ENCODE peak calls at places on chromosomes 7 and 10, in five cellular contexts. Q is GM23338; U is adrenal gland; O is CD8-positive, alpha-beta T cell; K is tibial artery. N is an unnamed sample.

GRCh38 chr7:77825140-77825539 is 26.6 kb downstream of the PHTF2 start:
- DNase-seq in U (no peak), K (no peak), Q (no peak), O (no peak), N (no peak)

GRCh38 chr10:108439397-108439796 is 1274.9 kb upstream of the SORCS1 start:
- DNase-seq in O (no peak), K (no peak), Q (no peak), U (no peak), N (no peak)

GRCh38 chr10:72162978-72163377 is 52.8 kb upstream of the ANAPC16 start:
- DNase-seq in U (no peak), K (no peak), O (no peak), Q (no peak), N (no peak)

GRCh38 chr7:137801003-137801402 is 45.8 kb downstream of the DGKI start:
- DNase-seq in U (no peak), K (no peak), O (no peak), Q (no peak), N (no peak)

GRCh38 chr10:102157224-102157623 is 5.0 kb downstream of the NOLC1 start:
- DNase-seq in U (no peak), K (no peak), O (no peak), Q (no peak), N (no peak)

GRCh38 chr7:94696981-94697670 is 41.2 kb upstream of the SGCE start:
- DNase-seq in Q (no peak), K (peak; percentile 73), O (no peak), U (peak; percentile 87), N (peak; percentile 55)

GRCh38 chr7:4269086-4269485 is 413.0 kb upstream of the FOXK1 start:
- DNase-seq in U (no peak), K (no peak), O (no peak), Q (no peak), N (no peak)

GRCh38 chr10:132521041-132521465 is 16.5 kb upstream of the INPP5A start:
- DNase-seq in O (no peak), U (peak; percentile 22), K (peak; percentile 66), Q (no peak), N (peak; percentile 43)

GRCh38 chr10:22604314-22605091 is 109.9 kb downstream of the PIP4K2A start:
- DNase-seq in K (no peak), Q (no peak), O (no peak), U (no peak), N (no peak)

GRCh38 chr7:42495251-42495650 is 258.2 kb upstream of the GLI3 start:
- DNase-seq in Q (no peak), O (no peak), K (no peak), U (no peak), N (no peak)

GRCh38 chr7:111383133-111383532 is 179.2 kb downstream of the IMMP2L start:
- DNase-seq in K (no peak), Q (no peak), U (no peak), O (no peak), N (no peak)

GRCh38 chr7:111380945-111381344 is 181.3 kb downstream of the IMMP2L start:
- DNase-seq in U (no peak), Q (no peak), K (no peak), O (no peak), N (no peak)

GRCh38 chr7:111388016-111388415 is 174.3 kb downstream of the IMMP2L start:
- DNase-seq in U (no peak), O (no peak), K (no peak), Q (no peak), N (no peak)

GRCh38 chr7:111381590-111381989 is 180.7 kb downstream of the IMMP2L start:
- DNase-seq in O (no peak), U (no peak), Q (no peak), K (no peak), N (no peak)

DNA sequence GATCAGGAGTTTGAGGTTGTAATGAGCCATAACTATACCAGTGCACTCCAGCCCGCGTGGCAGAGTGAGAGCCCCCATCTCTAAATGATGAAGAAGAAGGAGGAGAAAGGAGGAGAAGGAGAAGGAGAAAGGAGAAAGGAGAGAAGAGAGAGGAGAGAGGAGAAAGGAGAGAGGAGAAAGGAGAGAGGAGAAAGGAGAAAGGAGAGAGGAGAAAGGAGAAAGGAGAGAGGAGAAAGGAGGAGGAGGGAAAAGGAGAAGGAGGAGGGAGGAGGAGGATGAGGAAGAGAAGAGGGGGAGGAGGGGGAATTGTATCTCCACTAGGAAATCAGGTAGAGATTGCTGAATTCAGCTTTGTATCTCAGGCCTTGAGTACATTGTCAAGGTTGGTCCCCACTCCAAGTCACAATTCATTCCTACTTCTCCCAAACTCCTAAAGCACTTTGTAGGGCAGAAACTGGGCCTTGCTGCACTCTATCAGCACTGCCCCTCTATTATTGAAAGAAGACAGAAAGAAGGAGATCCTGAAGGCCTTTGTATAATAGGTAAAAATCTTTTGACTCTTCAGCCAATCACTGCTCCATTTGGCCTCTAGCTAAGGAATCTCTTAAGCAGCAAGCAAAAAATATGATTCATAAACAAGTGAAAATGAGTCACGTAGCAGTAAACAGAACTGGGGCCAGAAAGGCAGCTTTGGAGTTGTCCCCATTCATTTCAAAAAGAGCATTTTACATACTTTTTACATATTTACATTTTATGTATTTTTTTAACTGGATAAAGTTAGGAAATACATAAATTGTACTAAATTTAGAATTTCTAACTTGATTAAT is 178.0 kb downstream of the IMMP2L start:
- DNase-seq in K (no peak), U (no peak), Q (no peak), O (no peak), N (no peak)
- H3K4me3 ChIP-seq in K (no peak overlapping the region), U (no peak overlapping the region), Q (no peak overlapping the region), O (no peak overlapping the region), N (no peak overlapping the region)

GRCh38 chr7:130092598-130092997 is 22.3 kb downstream of the KLHDC10 start:
- DNase-seq in K (no peak), Q (no peak), U (no peak), O (no peak), N (no peak)

GRCh38 chr7:130096243-130096827 is 26.0 kb downstream of the KLHDC10 start:
- DNase-seq in Q (no peak), U (no peak), O (no peak), K (no peak), N (no peak)

GRCh38 chr7:130099331-130099730 is 29.0 kb downstream of the KLHDC10 start:
- DNase-seq in Q (no peak), U (no peak), K (no peak), O (no peak), N (no peak)

GRCh38 chr7:130091999-130092398 is 21.7 kb downstream of the KLHDC10 start:
- DNase-seq in O (no peak), U (no peak), K (no peak), Q (no peak), N (no peak)

GRCh38 chr7:130095812-130096211 is 25.5 kb downstream of the KLHDC10 start:
- DNase-seq in Q (no peak), U (no peak), O (no peak), K (no peak), N (no peak)
- H3K4me3 ChIP-seq in Q (no peak overlapping the region), U (no peak overlapping the region), O (no peak overlapping the region), K (no peak overlapping the region), N (no peak overlapping the region)

DNA sequence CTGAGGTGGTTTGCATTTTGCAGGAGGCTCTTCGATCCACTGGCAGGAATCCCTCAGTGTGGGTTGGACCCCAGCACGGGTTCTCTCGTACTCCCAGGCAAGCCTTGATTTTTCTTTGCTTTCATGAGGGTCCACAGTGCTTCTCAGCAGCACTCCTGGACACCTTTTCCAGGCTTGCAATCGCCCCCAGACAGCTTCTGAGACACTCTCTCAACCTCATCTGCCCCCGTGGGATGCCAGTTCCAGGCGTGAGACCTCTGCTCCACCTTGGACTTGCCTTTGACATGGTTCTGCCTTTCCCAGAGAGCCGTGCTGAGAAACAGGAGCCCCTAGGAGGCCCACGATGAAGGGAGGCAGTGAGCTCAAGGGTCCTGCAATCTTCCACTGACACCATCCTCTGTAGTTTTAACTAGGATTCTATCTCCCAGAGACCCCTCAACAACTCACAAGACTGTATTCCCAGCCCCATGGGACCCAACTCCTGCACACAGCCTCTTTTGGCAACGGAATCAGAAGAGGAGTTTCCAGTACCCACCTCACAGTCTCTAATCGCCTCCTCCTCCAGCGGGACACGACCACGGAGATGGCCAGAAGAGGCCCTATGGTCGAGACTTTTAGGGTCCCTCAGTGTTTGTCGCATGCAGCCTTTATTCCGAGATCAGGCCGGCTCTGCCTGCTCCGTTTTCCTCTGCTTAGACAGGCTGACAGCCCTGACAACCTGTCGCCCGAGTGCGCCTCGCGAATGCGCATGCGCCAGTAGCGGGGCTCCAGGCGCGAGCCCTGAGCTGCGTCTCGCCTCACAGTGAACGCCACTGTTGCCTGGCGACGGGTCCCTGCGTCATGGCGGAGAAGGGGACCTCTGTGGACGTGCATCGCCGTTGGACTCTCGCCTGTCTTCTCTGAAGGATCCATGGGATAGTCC is 26.0 kb upstream of the ZNF273 start:
- DNase-seq in Q (peak; percentile 91), K (peak; percentile 70), U (peak; percentile 72), O (peak; percentile 77), N (no peak)
- H3K4me3 ChIP-seq in Q (peak overlapping the region; percentile 61), K (peak overlapping the region; percentile 40), U (peak overlapping the region; percentile 53), O (peak overlapping the region; percentile 17), N (peak overlapping the region; percentile 61)

GRCh38 chr10:26697163-26697921 is at the start of gene PDSS1:
- DNase-seq in K (peak; percentile 80), U (peak; percentile 68), Q (peak; percentile 81), O (peak; percentile 82), N (peak; percentile 26)
- H3K4me3 ChIP-seq in K (peak within 1 kb of the TSS; percentile 72), U (peak within 1 kb of the TSS; percentile 100), Q (peak within 1 kb of the TSS; percentile 94), O (peak within 1 kb of the TSS; percentile 85), N (peak within 1 kb of the TSS; percentile 58)

GRCh38 chr7:148238926-148239325 is 351.6 kb upstream of the C7orf33 start:
- DNase-seq in K (no peak), U (peak; percentile 30), O (no peak), Q (no peak), N (no peak)

GRCh38 chr7:148242271-148242801 is 348.2 kb upstream of the C7orf33 start:
- DNase-seq in U (peak; percentile 35), Q (peak; percentile 89), K (no peak), O (no peak), N (no peak)
- H3K4me3 ChIP-seq in U (no peak overlapping the region), Q (no peak overlapping the region), K (peak overlapping the region; percentile 22), O (no peak overlapping the region), N (peak overlapping the region; percentile 7)

DNA sequence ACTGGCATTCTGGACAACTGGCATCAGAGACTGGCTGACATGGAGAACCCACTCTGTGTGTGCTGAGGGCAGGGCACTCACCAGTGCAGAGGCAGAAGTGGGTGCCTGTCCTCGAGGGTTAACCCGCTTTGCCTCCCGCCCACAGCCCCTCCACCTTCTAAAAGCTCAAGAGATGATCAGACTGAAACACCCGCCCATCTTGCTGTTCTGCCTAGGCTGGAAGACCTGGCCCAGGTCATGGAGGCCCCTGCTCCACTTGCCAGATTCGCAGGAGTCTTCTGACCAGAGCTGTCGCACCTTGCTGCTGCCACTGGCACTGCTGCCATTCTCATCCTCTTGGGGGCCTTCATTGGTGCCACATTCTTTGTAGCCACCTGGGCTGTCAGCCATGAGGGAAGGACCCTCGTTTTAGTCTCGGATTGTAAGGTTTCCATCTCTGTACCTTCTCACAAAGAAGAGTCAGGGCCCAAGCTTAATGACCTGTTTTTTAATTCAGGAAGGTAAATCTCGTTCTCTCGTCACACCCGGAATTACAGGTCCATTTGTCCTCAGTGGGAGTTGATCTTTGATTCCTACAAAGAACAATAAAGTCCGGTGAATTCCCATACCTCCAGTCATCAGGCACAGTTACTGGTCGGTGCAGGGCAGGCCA is 1.9 kb downstream of the CYREN start:
- DNase-seq in U (no peak), Q (no peak), K (peak; percentile 64), O (no peak), N (no peak)
- H3K4me3 ChIP-seq in U (no peak overlapping the region), Q (no peak overlapping the region), K (peak overlapping the region; percentile 99), O (no peak overlapping the region), N (no peak overlapping the region)

GRCh38 chr10:112963835-112964234 is 13.8 kb downstream of the TCF7L2 start:
- DNase-seq in O (no peak), U (no peak), K (no peak), Q (no peak), N (no peak)
- H3K4me3 ChIP-seq in O (no peak overlapping the region), U (no peak overlapping the region), K (no peak overlapping the region), Q (no peak overlapping the region), N (no peak overlapping the region)